ENCODE peak calls at places on chromosomes 13 and 19, in four cellular contexts. One of them, this sample, is unnamed.
A peak's percentile ranks its signal among the peaks of the same experiment; 100 is the strongest.

GRCh38 chr13:114102521-114103288 is 29.7 kb downstream of the RASA3 start:
- DNase-seq in cardiac muscle cell: no peak
- DNase-seq in IMR-90: no peak
- DNase-seq in astrocyte of the cerebellum: no peak
- DNase-seq in this sample: no peak

GRCh38 chr13:100600461-100600860 is 11.9 kb upstream of the GGACT start:
- DNase-seq in cardiac muscle cell: no peak
- DNase-seq in IMR-90: no peak
- DNase-seq in astrocyte of the cerebellum: no peak
- DNase-seq in this sample: peak; percentile 46

GRCh38 chr19:55641376-55642152 is 762 bp downstream of the ZNF580 start:
- DNase-seq in cardiac muscle cell: peak; percentile 19
- DNase-seq in IMR-90: peak; percentile 18
- DNase-seq in astrocyte of the cerebellum: no peak
- DNase-seq in this sample: no peak

GRCh38 chr19:38547446-38547845 is 70.3 kb downstream of the MAP4K1 start:
- DNase-seq in IMR-90: no peak
- DNase-seq in astrocyte of the cerebellum: no peak
- DNase-seq in cardiac muscle cell: no peak
- DNase-seq in this sample: no peak

GRCh38 chr13:72864142-72865035 is 82.5 kb downstream of the PIBF1 start:
- DNase-seq in IMR-90: peak; percentile 69
- DNase-seq in cardiac muscle cell: no peak
- DNase-seq in astrocyte of the cerebellum: peak; percentile 11
- DNase-seq in this sample: no peak

GRCh38 chr13:24233351-24233901 is 72.9 kb downstream of the SPATA13 start:
- DNase-seq in astrocyte of the cerebellum: peak; percentile 45
- DNase-seq in cardiac muscle cell: peak; percentile 79
- DNase-seq in IMR-90: peak; percentile 64
- DNase-seq in this sample: no peak

GRCh38 chr13:24491853-24492252 is 20.7 kb downstream of the PARP4 start:
- DNase-seq in IMR-90: no peak
- DNase-seq in cardiac muscle cell: peak; percentile 50
- DNase-seq in astrocyte of the cerebellum: no peak
- DNase-seq in this sample: no peak

GRCh38 chr13:91375119-91375729 is 23.2 kb upstream of the GPC5 start:
- DNase-seq in IMR-90: peak; percentile 8
- DNase-seq in astrocyte of the cerebellum: no peak
- DNase-seq in cardiac muscle cell: peak; percentile 35
- DNase-seq in this sample: no peak

GRCh38 chr19:57103573-57104277 is 16.1 kb upstream of the USP29 start:
- DNase-seq in astrocyte of the cerebellum: peak; percentile 0
- DNase-seq in cardiac muscle cell: peak; percentile 82
- DNase-seq in IMR-90: peak; percentile 47
- DNase-seq in this sample: peak; percentile 49

GRCh38 chr13:113187905-113188595 is 20.4 kb downstream of the PCID2 start:
- DNase-seq in astrocyte of the cerebellum: no peak
- DNase-seq in IMR-90: peak; percentile 33
- DNase-seq in cardiac muscle cell: no peak
- DNase-seq in this sample: no peak

GRCh38 chr13:99505814-99506269 is 4.6 kb downstream of the TM9SF2 start:
- DNase-seq in astrocyte of the cerebellum: no peak
- DNase-seq in cardiac muscle cell: peak; percentile 27
- DNase-seq in IMR-90: peak; percentile 63
- DNase-seq in this sample: no peak

GRCh38 chr13:45396548-45397095 is 21.6 kb downstream of the SLC25A30 start:
- DNase-seq in astrocyte of the cerebellum: no peak
- DNase-seq in IMR-90: peak; percentile 23
- DNase-seq in cardiac muscle cell: peak; percentile 48
- DNase-seq in this sample: no peak

GRCh38 chr13:59276436-59276835 is 887.3 kb downstream of the DIAPH3 start:
- DNase-seq in cardiac muscle cell: no peak
- DNase-seq in astrocyte of the cerebellum: no peak
- DNase-seq in IMR-90: peak; percentile 29
- DNase-seq in this sample: no peak

GRCh38 chr13:98996046-98996445 is 18.2 kb upstream of the DOCK9 start:
- DNase-seq in IMR-90: no peak
- DNase-seq in astrocyte of the cerebellum: no peak
- DNase-seq in cardiac muscle cell: no peak
- DNase-seq in this sample: no peak

GRCh38 chr19:48290341-48290922 is 20.6 kb downstream of the ZNF114 start:
- DNase-seq in astrocyte of the cerebellum: no peak
- DNase-seq in cardiac muscle cell: peak; percentile 46
- DNase-seq in IMR-90: peak; percentile 57
- DNase-seq in this sample: no peak
- TF ChIP-seq CTCF in astrocyte of the cerebellum: peak; percentile 41
- TF ChIP-seq CTCF in cardiac muscle cell: peak; percentile 21
- TF ChIP-seq CTCF in IMR-90: peak; percentile 28
- TF ChIP-seq CTCF in this sample: no peak

GRCh38 chr19:10085641-10086031 is 481 bp upstream of the SHFL start:
- DNase-seq in astrocyte of the cerebellum: no peak
- DNase-seq in IMR-90: no peak
- DNase-seq in cardiac muscle cell: no peak
- DNase-seq in this sample: no peak

GRCh38 chr19:10086032-10086903 is at the start of gene SHFL:
- DNase-seq in IMR-90: peak; percentile 45
- DNase-seq in astrocyte of the cerebellum: peak; percentile 5
- DNase-seq in cardiac muscle cell: peak; percentile 71
- DNase-seq in this sample: no peak

GRCh38 chr19:10088949-10089554 is 2.9 kb downstream of the SHFL start:
- DNase-seq in IMR-90: no peak
- DNase-seq in cardiac muscle cell: no peak
- DNase-seq in astrocyte of the cerebellum: no peak
- DNase-seq in this sample: no peak

GRCh38 chr19:10086904-10087256 is 763 bp downstream of the SHFL start:
- DNase-seq in cardiac muscle cell: peak; percentile 22
- DNase-seq in IMR-90: no peak
- DNase-seq in astrocyte of the cerebellum: no peak
- DNase-seq in this sample: no peak

DNA sequence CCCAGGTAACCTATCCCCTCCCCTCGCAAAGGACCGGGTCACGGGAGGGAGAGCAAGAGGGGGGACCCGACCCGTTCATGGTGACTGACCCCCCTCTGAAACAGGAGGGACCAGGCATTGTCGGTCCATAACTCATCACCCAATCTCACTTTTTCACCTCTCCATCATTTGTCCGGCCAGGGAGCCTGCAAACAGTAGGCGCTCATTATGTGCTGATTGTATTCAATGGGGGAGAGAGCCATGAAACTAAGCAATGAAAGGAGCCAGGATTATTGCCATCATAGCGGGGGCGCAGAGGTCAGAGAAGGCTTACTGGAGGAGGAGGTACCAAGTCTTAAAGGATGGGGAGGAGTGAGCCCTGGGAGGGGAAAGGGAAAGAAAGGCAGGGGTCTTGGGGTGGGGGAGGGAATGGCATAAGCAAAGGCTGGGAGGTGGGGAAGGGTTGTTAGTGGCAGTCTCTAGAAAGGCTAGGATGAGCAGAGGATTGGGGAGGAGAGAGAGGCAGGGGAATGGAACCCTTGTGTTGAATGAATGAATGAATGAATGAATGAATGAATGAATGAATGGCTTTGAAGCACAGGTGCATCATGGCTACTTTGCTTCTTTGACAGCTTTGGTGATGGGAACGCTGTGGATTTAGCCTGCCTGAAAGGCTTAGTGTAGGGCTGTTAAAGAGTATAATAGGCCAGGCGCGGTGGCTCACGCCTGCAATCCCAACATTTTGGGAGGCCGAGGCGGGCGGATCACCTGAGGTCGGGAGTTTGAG is 1.4 kb downstream of the SHFL start:
- DNase-seq in IMR-90: no peak
- DNase-seq in astrocyte of the cerebellum: no peak
- DNase-seq in cardiac muscle cell: no peak
- DNase-seq in this sample: no peak
- H3K4me3 ChIP-seq in IMR-90: peak overlapping the region; percentile 86
- H3K4me3 ChIP-seq in astrocyte of the cerebellum: peak overlapping the region; percentile 95
- H3K4me3 ChIP-seq in cardiac muscle cell: no peak overlapping the region
- H3K4me3 ChIP-seq in this sample: no peak overlapping the region

GRCh38 chr19:2540646-2541454 is 64.9 kb downstream of the GADD45B start:
- DNase-seq in IMR-90: peak; percentile 97
- DNase-seq in astrocyte of the cerebellum: peak; percentile 97
- DNase-seq in cardiac muscle cell: peak; percentile 99
- DNase-seq in this sample: peak; percentile 98

GRCh38 chr19:2546128-2547032 is 70.5 kb downstream of the GADD45B start:
- DNase-seq in cardiac muscle cell: peak; percentile 54
- DNase-seq in IMR-90: no peak
- DNase-seq in astrocyte of the cerebellum: no peak
- DNase-seq in this sample: peak; percentile 79

GRCh38 chr19:2544576-2545415 is 68.9 kb downstream of the GADD45B start:
- DNase-seq in IMR-90: no peak
- DNase-seq in cardiac muscle cell: no peak
- DNase-seq in astrocyte of the cerebellum: no peak
- DNase-seq in this sample: no peak

GRCh38 chr19:2542341-2543069 is 66.6 kb downstream of the GADD45B start:
- DNase-seq in IMR-90: peak; percentile 71
- DNase-seq in cardiac muscle cell: peak; percentile 29
- DNase-seq in astrocyte of the cerebellum: no peak
- DNase-seq in this sample: no peak

GRCh38 chr19:2543463-2544442 is 67.8 kb downstream of the GADD45B start:
- DNase-seq in IMR-90: peak; percentile 98
- DNase-seq in cardiac muscle cell: peak; percentile 99
- DNase-seq in astrocyte of the cerebellum: peak; percentile 96
- DNase-seq in this sample: peak; percentile 98
- TF ChIP-seq CTCF in IMR-90: peak; percentile 56
- TF ChIP-seq CTCF in cardiac muscle cell: peak; percentile 46
- TF ChIP-seq CTCF in astrocyte of the cerebellum: peak; percentile 30
- TF ChIP-seq CTCF in this sample: no peak

GRCh38 chr19:6602729-6603114 is 11.8 kb upstream of the CD70 start:
- DNase-seq in IMR-90: no peak
- DNase-seq in cardiac muscle cell: no peak
- DNase-seq in astrocyte of the cerebellum: no peak
- DNase-seq in this sample: no peak
- H3K4me3 ChIP-seq in IMR-90: no peak overlapping the region
- H3K4me3 ChIP-seq in cardiac muscle cell: no peak overlapping the region
- H3K4me3 ChIP-seq in astrocyte of the cerebellum: no peak overlapping the region
- H3K4me3 ChIP-seq in this sample: no peak overlapping the region

GRCh38 chr19:10861118-10861651 is 10.2 kb upstream of the CARM1 start:
- DNase-seq in cardiac muscle cell: peak; percentile 45
- DNase-seq in IMR-90: no peak
- DNase-seq in astrocyte of the cerebellum: no peak
- DNase-seq in this sample: no peak
- TF ChIP-seq CTCF in cardiac muscle cell: peak; percentile 50
- TF ChIP-seq CTCF in IMR-90: peak; percentile 38
- TF ChIP-seq CTCF in astrocyte of the cerebellum: peak; percentile 53
- TF ChIP-seq CTCF in this sample: no peak

GRCh38 chr13:111413407-111414187 is 93.2 kb downstream of the TEX29 start:
- DNase-seq in astrocyte of the cerebellum: no peak
- DNase-seq in IMR-90: no peak
- DNase-seq in cardiac muscle cell: no peak
- DNase-seq in this sample: no peak

GRCh38 chr13:111414341-111414740 is 93.9 kb downstream of the TEX29 start:
- DNase-seq in cardiac muscle cell: no peak
- DNase-seq in astrocyte of the cerebellum: no peak
- DNase-seq in IMR-90: no peak
- DNase-seq in this sample: no peak

GRCh38 chr13:111418101-111418500 is 97.7 kb downstream of the TEX29 start:
- DNase-seq in IMR-90: no peak
- DNase-seq in cardiac muscle cell: no peak
- DNase-seq in astrocyte of the cerebellum: no peak
- DNase-seq in this sample: no peak

GRCh38 chr13:111415216-111415615 is 94.8 kb downstream of the TEX29 start:
- DNase-seq in cardiac muscle cell: no peak
- DNase-seq in IMR-90: no peak
- DNase-seq in astrocyte of the cerebellum: no peak
- DNase-seq in this sample: no peak

GRCh38 chr13:111415765-111416164 is 95.3 kb downstream of the TEX29 start:
- DNase-seq in cardiac muscle cell: no peak
- DNase-seq in IMR-90: no peak
- DNase-seq in astrocyte of the cerebellum: no peak
- DNase-seq in this sample: no peak
- H3K4me3 ChIP-seq in cardiac muscle cell: no peak overlapping the region
- H3K4me3 ChIP-seq in IMR-90: no peak overlapping the region
- H3K4me3 ChIP-seq in astrocyte of the cerebellum: no peak overlapping the region
- H3K4me3 ChIP-seq in this sample: no peak overlapping the region

GRCh38 chr19:52039169-52039568 is 9.5 kb downstream of the ZNF432 start:
- DNase-seq in IMR-90: no peak
- DNase-seq in astrocyte of the cerebellum: no peak
- DNase-seq in cardiac muscle cell: no peak
- DNase-seq in this sample: no peak
- TF ChIP-seq CTCF in IMR-90: no peak
- TF ChIP-seq CTCF in astrocyte of the cerebellum: no peak
- TF ChIP-seq CTCF in cardiac muscle cell: no peak
- TF ChIP-seq CTCF in this sample: no peak

GRCh38 chr19:18610556-18611326 is 1.9 kb upstream of the TMEM59L start:
- DNase-seq in astrocyte of the cerebellum: no peak
- DNase-seq in IMR-90: no peak
- DNase-seq in cardiac muscle cell: no peak
- DNase-seq in this sample: no peak

GRCh38 chr19:18613589-18614234 is 1.0 kb downstream of the TMEM59L start:
- DNase-seq in astrocyte of the cerebellum: no peak
- DNase-seq in IMR-90: no peak
- DNase-seq in cardiac muscle cell: no peak
- DNase-seq in this sample: no peak

GRCh38 chr19:18611327-18612050 is 1.2 kb upstream of the TMEM59L start:
- DNase-seq in IMR-90: no peak
- DNase-seq in cardiac muscle cell: no peak
- DNase-seq in astrocyte of the cerebellum: no peak
- DNase-seq in this sample: no peak

GRCh38 chr19:18612772-18613588 is at the start of gene TMEM59L:
- DNase-seq in cardiac muscle cell: no peak
- DNase-seq in astrocyte of the cerebellum: no peak
- DNase-seq in IMR-90: no peak
- DNase-seq in this sample: no peak

DNA sequence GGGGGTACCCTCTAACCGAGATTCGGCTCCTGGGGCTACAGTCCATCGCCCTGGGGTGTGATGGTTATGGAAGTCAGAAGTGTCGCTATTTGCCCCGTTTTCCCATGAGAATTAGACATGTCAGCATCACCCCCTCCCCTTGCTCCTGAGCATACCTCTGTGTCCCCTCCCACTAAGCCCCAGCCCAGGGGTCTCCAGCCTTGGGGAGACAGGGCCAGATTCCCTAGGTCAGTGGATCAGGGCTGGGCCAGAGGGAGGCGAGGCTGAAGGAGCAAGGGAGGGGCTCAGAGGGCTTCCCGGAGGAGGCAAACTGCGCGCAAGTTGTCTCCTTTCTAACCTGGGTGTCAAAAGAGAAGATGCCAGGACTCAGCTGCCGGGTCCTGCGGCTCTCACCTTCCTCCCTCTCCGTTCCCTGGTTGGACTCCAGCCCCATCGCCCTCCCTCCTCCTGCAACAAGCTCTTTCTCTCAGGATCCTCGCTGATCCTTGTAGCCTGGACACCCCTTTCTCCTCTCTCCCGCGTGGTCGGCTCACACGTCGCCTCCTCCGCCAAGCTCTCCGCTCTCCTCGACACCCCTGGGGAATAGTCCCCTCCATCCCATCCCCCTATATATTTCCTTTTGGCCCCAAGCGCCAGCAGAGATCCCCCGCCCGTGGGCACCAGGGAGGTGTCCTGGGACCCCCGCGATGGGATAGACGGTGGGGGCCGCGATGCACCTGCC is 459 bp upstream of the TMEM59L start:
- DNase-seq in cardiac muscle cell: no peak
- DNase-seq in astrocyte of the cerebellum: no peak
- DNase-seq in IMR-90: no peak
- DNase-seq in this sample: no peak
- H3K4me3 ChIP-seq in cardiac muscle cell: peak overlapping the region; percentile 45
- H3K4me3 ChIP-seq in astrocyte of the cerebellum: peak overlapping the region; percentile 27
- H3K4me3 ChIP-seq in IMR-90: peak overlapping the region; percentile 69
- H3K4me3 ChIP-seq in this sample: no peak overlapping the region